ENCODE peak calls at places on chromosomes 5 and 9, in six cellular contexts. Y is NCI-H1105, R is endodermal cell, L is choroid plexus epithelial cell, P is ELR, O is NCI-H1417. G is an unnamed sample.

GRCh38 chr5:141373673-141374317 is at the start of gene PCDHGA6:
- DNase-seq in P (peak), Y (no peak), R (no peak), O (peak), L (peak), G (no peak)

GRCh38 chr5:122192883-122193496 is 63.6 kb downstream of the ZNF474 start:
- DNase-seq in Y (peak), O (peak), R (peak), P (peak), L (peak), G (peak)

GRCh38 chr9:73183917-73184861 is 32.5 kb downstream of the ANXA1 start:
- DNase-seq in O (peak), Y (peak), P (peak), L (peak), R (no peak), G (peak)

GRCh38 chr5:88489433-88489832 is 220.8 kb upstream of the TMEM161B start:
- DNase-seq in L (no peak), Y (no peak), P (no peak), R (no peak), O (no peak), G (no peak)

GRCh38 chr5:132065951-132066701 is 5.7 kb downstream of the IL3 start:
- DNase-seq in L (no peak), O (no peak), R (no peak), P (no peak), Y (no peak), G (no peak)

GRCh38 chr9:20729545-20729944 is 45.5 kb downstream of the FOCAD start:
- DNase-seq in O (no peak), R (no peak), Y (no peak), L (peak), P (peak), G (no peak)

GRCh38 chr9:74557577-74557976 is 60.4 kb downstream of the RORB start:
- DNase-seq in L (no peak), O (no peak), P (no peak), Y (no peak), R (no peak), G (no peak)

GRCh38 chr9:88258012-88258411 is 119.7 kb upstream of the SPATA31C2 start:
- DNase-seq in R (no peak), L (peak), O (no peak), Y (no peak), P (peak), G (no peak)

GRCh38 chr9:26462213-26462612 is 430.4 kb downstream of the CAAP1 start:
- DNase-seq in L (no peak), Y (no peak), O (no peak), P (peak), R (no peak), G (no peak)

GRCh38 chr5:10333154-10334006 is 20.1 kb upstream of the MARCHF6 start:
- DNase-seq in P (peak), L (peak), Y (no peak), R (peak), O (no peak), G (no peak)

GRCh38 chr9:37994639-37995347 is 74.2 kb downstream of the SHB start:
- DNase-seq in L (peak), O (peak), R (no peak), Y (peak), P (peak), G (peak)

GRCh38 chr5:66849803-66850202 is 253.6 kb downstream of the MAST4 start:
- DNase-seq in R (no peak), O (no peak), Y (no peak), P (peak), L (peak), G (no peak)

GRCh38 chr5:40995816-40996586 is 75.1 kb downstream of the MROH2B start:
- DNase-seq in O (no peak), L (no peak), R (no peak), P (no peak), Y (no peak), G (no peak)

GRCh38 chr5:117246386-117246785 is 671.8 kb upstream of the SEMA6A start:
- DNase-seq in Y (no peak), L (no peak), R (no peak), P (no peak), O (peak), G (no peak)

GRCh38 chr9:805151-805550 is 36.3 kb upstream of the DMRT1 start:
- DNase-seq in R (no peak), Y (no peak), L (no peak), O (no peak), P (no peak), G (no peak)

GRCh38 chr5:6907320-6907918 is 194.2 kb downstream of the TENT4A start:
- DNase-seq in R (no peak), L (no peak), O (peak), Y (no peak), P (no peak), G (no peak)

GRCh38 chr5:135139397-135140134 is 105.5 kb upstream of the PITX1 start:
- DNase-seq in P (peak), Y (no peak), R (no peak), O (no peak), L (peak), G (no peak)

GRCh38 chr9:137453643-137454081 is 5.5 kb downstream of the NSMF start:
- DNase-seq in P (peak), Y (peak), R (peak), L (peak), O (peak), G (no peak)

GRCh38 chr5:43920422-43920821 is 317.4 kb downstream of the NNT start:
- DNase-seq in Y (no peak), O (no peak), R (no peak), P (no peak), L (no peak), G (no peak)

GRCh38 chr5:96177303-96177869 is 215.7 kb upstream of the ELL2 start:
- DNase-seq in R (no peak), P (peak), L (peak), Y (no peak), O (no peak), G (no peak)

GRCh38 chr9:93680445-93681315 is 104.3 kb downstream of the PHF2 start:
- DNase-seq in Y (no peak), P (no peak), L (no peak), R (peak), O (no peak), G (no peak)

GRCh38 chr9:20242767-20243166 is 379.5 kb downstream of the MLLT3 start:
- DNase-seq in O (no peak), L (no peak), R (no peak), Y (no peak), P (no peak), G (no peak)

GRCh38 chr5:67969631-67970030 is 245.9 kb upstream of the PIK3R1 start:
- DNase-seq in P (no peak), R (no peak), O (no peak), L (no peak), Y (no peak), G (no peak)

GRCh38 chr9:29285818-29286217 is 1712.5 kb upstream of the C9orf72 start:
- DNase-seq in R (peak), O (peak), Y (no peak), L (peak), P (peak), G (no peak)

GRCh38 chr9:27471789-27472585 is 52.1 kb upstream of the IFNK start:
- DNase-seq in Y (no peak), O (no peak), L (peak), P (no peak), R (no peak), G (no peak)

GRCh38 chr5:126519637-126520592 is 75.1 kb downstream of the ALDH7A1 start:
- DNase-seq in L (peak), Y (no peak), R (no peak), O (peak), P (no peak), G (peak)

GRCh38 chr5:158050401-158050800 is 191.5 kb upstream of the CLINT1 start:
- DNase-seq in R (no peak), O (no peak), L (peak), Y (no peak), P (no peak), G (no peak)

GRCh38 chr9:4506490-4506889 is 16.2 kb downstream of the SLC1A1 start:
- DNase-seq in O (no peak), Y (no peak), R (no peak), P (no peak), L (no peak), G (no peak)

G was measured in NCI-H2227 treated with DMSO at 0.1 percent for 48 hours.